ENCODE peak calls at places on chromosomes 12 and 14, in ten cellular contexts. B is skeletal muscle cell, P is COR-L47, L is NCI-H748 treated with DMSO at 0.1 percent for 48 hours, A is type B pancreatic cell, V is upper lobe of right lung, O is substantia nigra, J is AG09309, T is iris pigment epithelial cell, R is HEK293T. X is an unnamed sample.

GRCh38 chr12:50845021-50845647 is 2.4 kb downstream of the TMPRSS12 start:
- DNase-seq in B (peak; percentile 4), P (no peak), L (no peak), A (no peak), V (no peak), O (no peak), J (no peak), T (peak; percentile 22), R (no peak), X (no peak)

GRCh38 chr12:16062611-16063010 is 151.5 kb downstream of the DERA start:
- DNase-seq in B (no peak), P (no peak), L (no peak), A (no peak), V (no peak), O (no peak), J (peak; percentile 5), T (peak; percentile 69), R (no peak), X (no peak)

GRCh38 chr14:21056520-21057163 is 980 bp upstream of the RNASE8 start:
- DNase-seq in B (no peak), P (no peak), L (no peak), A (no peak), V (no peak), O (no peak), J (no peak), T (no peak), R (no peak), X (no peak)

GRCh38 chr14:22387776-22388241 is 201.2 kb downstream of the DAD1 start:
- DNase-seq in B (no peak), P (no peak), L (no peak), A (no peak), V (no peak), O (no peak), J (no peak), T (no peak), R (peak; percentile 8), X (no peak)

GRCh38 chr14:105838591-105839424 is 312.4 kb downstream of the TMEM121 start:
- DNase-seq in B (no peak), P (no peak), L (no peak), A (peak; percentile 65), V (peak; percentile 46), O (no peak), J (no peak), T (no peak), R (no peak), X (no peak)

GRCh38 chr12:115500872-115501271 is 776.6 kb downstream of the MED13L start:
- DNase-seq in B (no peak), P (no peak), L (no peak), A (no peak), V (no peak), O (no peak), J (no peak), T (no peak), R (no peak), X (no peak)

GRCh38 chr12:88578274-88578673 is 2.0 kb downstream of the KITLG start:
- DNase-seq in B (no peak), P (no peak), L (no peak), A (no peak), V (no peak), O (no peak), J (no peak), T (peak; percentile 29), R (no peak), X (no peak)

GRCh38 chr14:77580964-77581505 is 35.4 kb downstream of the SPTLC2 start:
- DNase-seq in B (peak; percentile 64), P (peak; percentile 43), L (peak; percentile 72), A (no peak), V (no peak), O (no peak), J (peak; percentile 56), T (peak; percentile 81), R (peak; percentile 37), X (no peak)

GRCh38 chr12:113933201-113933786 is 32.8 kb downstream of the RBM19 start:
- DNase-seq in B (peak; percentile 80), P (no peak), L (no peak), A (no peak), V (no peak), O (no peak), J (peak; percentile 18), T (peak; percentile 79), R (peak; percentile 18), X (no peak)

GRCh38 chr14:73358187-73358586 is 100.2 kb downstream of the NUMB start:
- DNase-seq in B (no peak), P (no peak), L (no peak), A (no peak), V (no peak), O (no peak), J (no peak), T (no peak), R (no peak), X (no peak)

GRCh38 chr12:101876861-101877815 is at the start of gene DRAM1:
- DNase-seq in B (peak; percentile 69), P (peak; percentile 47), L (peak; percentile 25), A (peak; percentile 85), V (peak; percentile 98), O (peak; percentile 48), J (peak; percentile 66), T (peak; percentile 95), R (peak; percentile 81), X (peak; percentile 86)

GRCh38 chr14:22668417-22668816 is 24.3 kb upstream of the OR6J1 start:
- DNase-seq in B (peak; percentile 65), P (no peak), L (no peak), A (no peak), V (no peak), O (no peak), J (no peak), T (peak; percentile 86), R (no peak), X (no peak)

GRCh38 chr12:1798734-1799067 is 21.7 kb upstream of the LRTM2 start:
- DNase-seq in B (no peak), P (no peak), L (no peak), A (peak; percentile 60), V (no peak), O (no peak), J (no peak), T (no peak), R (no peak), X (no peak)

GRCh38 chr14:95463173-95463901 is 53.1 kb downstream of the SYNE3 start:
- DNase-seq in B (no peak), P (peak; percentile 100), L (peak; percentile 72), A (no peak), V (no peak), O (no peak), J (no peak), T (no peak), R (no peak), X (no peak)

GRCh38 chr12:65941388-65941787 is 117.1 kb downstream of the HMGA2 start:
- DNase-seq in B (peak; percentile 78), P (no peak), L (no peak), A (no peak), V (no peak), O (no peak), J (peak; percentile 87), T (peak; percentile 78), R (no peak), X (no peak)

GRCh38 chr12:559907-560455 is 100.2 kb downstream of the B4GALNT3 start:
- DNase-seq in B (no peak), P (no peak), L (no peak), A (no peak), V (no peak), O (no peak), J (no peak), T (no peak), R (no peak), X (no peak)

GRCh38 chr12:68807576-68808387 is at the start of gene MDM2:
- DNase-seq in B (peak; percentile 63), P (peak; percentile 96), L (peak; percentile 92), A (peak; percentile 98), V (peak; percentile 99), O (peak; percentile 82), J (peak; percentile 40), T (peak; percentile 87), R (peak; percentile 89), X (peak; percentile 93)

GRCh38 chr12:14272954-14273910 is 92.2 kb upstream of the ATF7IP start:
- DNase-seq in B (no peak), P (no peak), L (no peak), A (no peak), V (no peak), O (no peak), J (no peak), T (peak; percentile 75), R (no peak), X (no peak)

X was measured in NCI-H460.